ENCODE peak calls at places on chromosomes 5 and 9, in seven cellular contexts. Q is adrenal gland; D is Peyer's patch; E is ascending aorta; C is stomach; P is H1; J is CD8-positive, alpha-beta memory T cell. V is an unnamed sample. For H3K4me1, the result is how much of the 10 kb centered on the place peaks cover.

GRCh38 chr5:177405805-177406204 is 3.6 kb downstream of the F12 start:
- DNase-seq in J (no peak), P (no peak), Q (no peak), D (peak), C (no peak), E (no peak), V (no peak)

GRCh38 chr5:69048233-69048632 is 45.6 kb upstream of the SLC30A5 start:
- DNase-seq in E (no peak), D (no peak), C (no peak), Q (no peak), J (no peak), P (no peak), V (no peak)

GRCh38 chr5:95600557-95600956 is 19.3 kb upstream of the GPR150 start:
- DNase-seq in P (no peak), D (no peak), J (no peak), E (no peak), Q (no peak), C (no peak), V (no peak)

GRCh38 chr5:179373101-179373934 is 28.1 kb upstream of the ADAMTS2 start:
- DNase-seq in Q (no peak), P (no peak), E (peak), D (no peak), C (no peak), J (no peak), V (peak)

GRCh38 chr9:122107291-122107805 is 14.2 kb upstream of the TTLL11 start:
- DNase-seq in Q (no peak), D (no peak), J (no peak), P (no peak), C (no peak), E (no peak), V (no peak)

GRCh38 chr9:120708526-120709224 is 5.6 kb downstream of the MEGF9 start:
- DNase-seq in E (no peak), J (no peak), P (no peak), Q (no peak), C (no peak), D (no peak), V (no peak)

GRCh38 chr5:43141211-43141610 is 20.5 kb downstream of the ZNF131 start:
- DNase-seq in E (no peak), C (no peak), D (no peak), P (no peak), J (no peak), Q (no peak), V (no peak)

GRCh38 chr9:123373447-123373923 is 17.5 kb downstream of the CRB2 start:
- DNase-seq in D (no peak), J (no peak), C (no peak), E (no peak), P (no peak), Q (no peak), V (no peak)

GRCh38 chr9:98465799-98466198 is 210.3 kb upstream of the TBC1D2 start:
- DNase-seq in D (no peak), E (no peak), P (no peak), Q (no peak), J (no peak), C (no peak), V (no peak)

GRCh38 chr9:106284300-106284699 is 578.7 kb upstream of the ZNF462 start:
- DNase-seq in Q (no peak), P (no peak), E (no peak), C (no peak), J (no peak), D (no peak), V (peak)

GRCh38 chr5:33721491-33722245 is 170.1 kb downstream of the ADAMTS12 start:
- DNase-seq in D (no peak), Q (no peak), J (no peak), C (no peak), E (no peak), P (no peak), V (no peak)

GRCh38 chr5:80254767-80255424 is 952 bp downstream of the SERINC5 start:
- DNase-seq in P (no peak), J (no peak), C (peak), E (no peak), Q (no peak), D (peak), V (no peak)

GRCh38 chr5:137254153-137254552 is 245.0 kb downstream of the SPOCK1 start:
- DNase-seq in Q (peak), P (no peak), J (no peak), D (no peak), E (no peak), C (no peak), V (no peak)

GRCh38 chr5:140322751-140323731 is 20.1 kb upstream of the PFDN1 start:
- DNase-seq in D (no peak), P (no peak), C (peak), E (peak), Q (peak), J (no peak), V (peak)

GRCh38 chr9:105883847-105884246 is 189.5 kb downstream of the TMEM38B start:
- DNase-seq in C (no peak), E (no peak), P (no peak), Q (no peak), J (no peak), D (no peak), V (no peak)

GRCh38 chr5:143648696-143649095 is 163.3 kb upstream of the HMHB1 start:
- DNase-seq in Q (no peak), D (no peak), P (peak), C (no peak), J (no peak), E (no peak), V (no peak)

GRCh38 chr9:70496244-70496643 is 81.8 kb upstream of the KLF9 start:
- DNase-seq in D (no peak), P (no peak), E (peak), Q (no peak), J (no peak), C (no peak), V (no peak)

GRCh38 chr9:77929942-77930341 is 101.7 kb downstream of the GNAQ start:
- DNase-seq in C (no peak), D (no peak), E (no peak), J (no peak), Q (no peak), P (no peak), V (no peak)

GRCh38 chr9:77708416-77708815 is 60.3 kb upstream of the GNA14 start:
- DNase-seq in P (no peak), J (no peak), C (no peak), Q (no peak), E (no peak), D (no peak), V (no peak)

GRCh38 chr5:168340487-168340886 is 49.0 kb downstream of the WWC1 start:
- DNase-seq in E (no peak), D (no peak), J (no peak), Q (no peak), P (no peak), C (no peak), V (no peak)
- H3K4me1 ChIP-seq in E (under half), D (under half), J (under half), Q (under half), P (under half), C (under half), V (under half)

GRCh38 chr9:107734231-107735014 is 244.9 kb upstream of the KLF4 start:
- DNase-seq in D (no peak), P (no peak), E (no peak), J (no peak), C (no peak), Q (peak), V (no peak)

GRCh38 chr9:107731115-107731762 is 241.7 kb upstream of the KLF4 start:
- DNase-seq in P (no peak), D (no peak), E (no peak), C (no peak), Q (no peak), J (no peak), V (no peak)

GRCh38 chr9:107730691-107731090 is 241.1 kb upstream of the KLF4 start:
- DNase-seq in P (no peak), J (no peak), D (no peak), Q (no peak), E (no peak), C (no peak), V (no peak)

GRCh38 chr9:107733530-107733907 is 243.9 kb upstream of the KLF4 start:
- DNase-seq in E (peak), Q (peak), P (no peak), D (no peak), J (no peak), C (peak), V (no peak)

GRCh38 chr9:107732781-107733529 is 243.4 kb upstream of the KLF4 start:
- DNase-seq in D (no peak), E (peak), P (no peak), C (peak), Q (peak), J (no peak), V (no peak)
- H3K4me1 ChIP-seq in D (under half), E (under half), P (under half), C (under half), Q (under half), J (under half), V (under half)

DNA sequence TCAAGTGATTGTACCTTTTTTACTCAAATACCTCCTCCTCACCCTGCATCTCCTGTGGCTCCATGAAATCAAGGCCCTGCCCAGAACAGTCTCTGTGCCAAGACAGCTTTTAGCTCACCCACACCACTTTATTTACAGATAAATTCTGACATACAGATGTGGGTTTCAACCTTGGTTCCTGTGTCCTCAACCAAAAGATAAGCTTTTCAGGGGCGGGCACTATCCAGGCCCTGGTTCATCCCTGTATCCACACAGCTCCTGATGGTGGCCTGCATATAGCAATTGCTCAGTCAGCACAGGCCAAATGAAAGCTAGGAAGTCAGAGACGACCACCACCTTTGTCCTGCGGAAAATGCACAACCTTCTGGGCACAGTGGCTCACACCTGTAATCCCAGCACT is 8.3 kb downstream of the SHB start:
- DNase-seq in P (no peak), E (no peak), Q (peak), C (no peak), D (no peak), J (no peak), V (no peak)
- H3K4me1 ChIP-seq in P (under half), E (under half), Q (under half), C (half or more), D (under half), J (under half), V (under half)

GRCh38 chr9:14389622-14390021 is 75.7 kb upstream of the NFIB start:
- DNase-seq in J (no peak), E (no peak), Q (no peak), P (no peak), C (no peak), D (no peak), V (no peak)
- H3K4me1 ChIP-seq in J (under half), E (under half), Q (under half), P (under half), C (under half), D (under half), V (under half)

GRCh38 chr5:173453167-173453566 is 125.0 kb upstream of the STC2 start:
- DNase-seq in C (no peak), P (no peak), E (no peak), D (no peak), Q (no peak), J (no peak), V (no peak)
- H3K4me1 ChIP-seq in C (under half), P (under half), E (under half), D (under half), Q (under half), J (under half), V (under half)